ENCODE peak calls at places on chromosome 18, in six cellular contexts. One of them, this sample, is unnamed.

GRCh38 chr18:63182247-63182771 is 137.3 kb downstream of the BCL2 start:
- DNase-seq in breast epithelium: no peak
- DNase-seq in ovary: no peak
- DNase-seq in GM23248: no peak
- DNase-seq in kidney epithelial cell: no peak
- DNase-seq in small intestine: peak
- DNase-seq in this sample: no peak

GRCh38 chr18:38353149-38353548 is 787.6 kb upstream of the CELF4 start:
- DNase-seq in breast epithelium: no peak
- DNase-seq in ovary: no peak
- DNase-seq in GM23248: no peak
- DNase-seq in kidney epithelial cell: no peak
- DNase-seq in small intestine: no peak
- DNase-seq in this sample: no peak

GRCh38 chr18:23966909-23967308 is 47.6 kb upstream of the TTC39C start:
- DNase-seq in breast epithelium: no peak
- DNase-seq in ovary: no peak
- DNase-seq in GM23248: no peak
- DNase-seq in kidney epithelial cell: no peak
- DNase-seq in small intestine: peak
- DNase-seq in this sample: no peak

GRCh38 chr18:12283256-12283655 is 24.8 kb upstream of the TUBB6 start:
- DNase-seq in breast epithelium: no peak
- DNase-seq in ovary: no peak
- DNase-seq in GM23248: peak
- DNase-seq in kidney epithelial cell: no peak
- DNase-seq in small intestine: no peak
- DNase-seq in this sample: peak

GRCh38 chr18:34600118-34600517 is 110.0 kb upstream of the DTNA start:
- DNase-seq in breast epithelium: no peak
- DNase-seq in ovary: no peak
- DNase-seq in GM23248: peak
- DNase-seq in kidney epithelial cell: no peak
- DNase-seq in small intestine: no peak
- DNase-seq in this sample: no peak

GRCh38 chr18:74459877-74460276 is 2.8 kb upstream of the DIPK1C start:
- DNase-seq in breast epithelium: no peak
- DNase-seq in ovary: no peak
- DNase-seq in GM23248: peak
- DNase-seq in kidney epithelial cell: no peak
- DNase-seq in small intestine: no peak
- DNase-seq in this sample: no peak

GRCh38 chr18:75418293-75418692 is 9.2 kb downstream of the SMIM21 start:
- DNase-seq in breast epithelium: no peak
- DNase-seq in ovary: no peak
- DNase-seq in GM23248: no peak
- DNase-seq in kidney epithelial cell: no peak
- DNase-seq in small intestine: no peak
- DNase-seq in this sample: no peak

GRCh38 chr18:13259701-13260100 is 41.1 kb downstream of the LDLRAD4 start:
- DNase-seq in breast epithelium: no peak
- DNase-seq in ovary: no peak
- DNase-seq in GM23248: no peak
- DNase-seq in kidney epithelial cell: no peak
- DNase-seq in small intestine: no peak
- DNase-seq in this sample: no peak

GRCh38 chr18:25223899-25224607 is 127.9 kb downstream of the ZNF521 start:
- DNase-seq in breast epithelium: no peak
- DNase-seq in ovary: no peak
- DNase-seq in GM23248: peak
- DNase-seq in kidney epithelial cell: no peak
- DNase-seq in small intestine: no peak
- DNase-seq in this sample: no peak

GRCh38 chr18:9736942-9737813 is 29.1 kb downstream of the RAB31 start:
- DNase-seq in breast epithelium: no peak
- DNase-seq in ovary: no peak
- DNase-seq in GM23248: peak
- DNase-seq in kidney epithelial cell: peak
- DNase-seq in small intestine: peak
- DNase-seq in this sample: no peak

GRCh38 chr18:31204169-31204568 is 41.5 kb upstream of the DSC1 start:
- DNase-seq in breast epithelium: no peak
- DNase-seq in ovary: no peak
- DNase-seq in GM23248: no peak
- DNase-seq in kidney epithelial cell: no peak
- DNase-seq in small intestine: no peak
- DNase-seq in this sample: no peak

GRCh38 chr18:5842653-5843052 is 52.7 kb downstream of the TMEM200C start:
- DNase-seq in breast epithelium: no peak
- DNase-seq in ovary: no peak
- DNase-seq in GM23248: no peak
- DNase-seq in kidney epithelial cell: no peak
- DNase-seq in small intestine: peak
- DNase-seq in this sample: no peak

GRCh38 chr18:33210575-33211189 is 229.8 kb downstream of the CCDC178 start:
- DNase-seq in breast epithelium: no peak
- DNase-seq in ovary: no peak
- DNase-seq in GM23248: peak
- DNase-seq in kidney epithelial cell: no peak
- DNase-seq in small intestine: peak
- DNase-seq in this sample: peak

GRCh38 chr18:334575-335132 is 66.8 kb upstream of the THOC1 start:
- DNase-seq in breast epithelium: no peak
- DNase-seq in ovary: no peak
- DNase-seq in GM23248: no peak
- DNase-seq in kidney epithelial cell: no peak
- DNase-seq in small intestine: no peak
- DNase-seq in this sample: no peak

GRCh38 chr18:20971886-20972267 is 139.7 kb downstream of the ROCK1 start:
- DNase-seq in breast epithelium: no peak
- DNase-seq in ovary: no peak
- DNase-seq in GM23248: peak
- DNase-seq in kidney epithelial cell: no peak
- DNase-seq in small intestine: peak
- DNase-seq in this sample: peak

GRCh38 chr18:59268127-59268721 is 5.0 kb downstream of the RAX start:
- DNase-seq in breast epithelium: no peak
- DNase-seq in ovary: no peak
- DNase-seq in GM23248: no peak
- DNase-seq in kidney epithelial cell: no peak
- DNase-seq in small intestine: no peak
- DNase-seq in this sample: no peak
- H3K4me3 ChIP-seq in breast epithelium: no peak
- H3K4me3 ChIP-seq in ovary: no peak
- H3K4me3 ChIP-seq in GM23248: no peak
- H3K4me3 ChIP-seq in kidney epithelial cell: no peak
- H3K4me3 ChIP-seq in small intestine: no peak
- H3K4me3 ChIP-seq in this sample: no peak

GRCh38 chr18:2572892-2573291 is 1.5 kb downstream of the NDC80 start:
- DNase-seq in breast epithelium: no peak
- DNase-seq in ovary: no peak
- DNase-seq in GM23248: peak
- DNase-seq in kidney epithelial cell: no peak
- DNase-seq in small intestine: no peak
- DNase-seq in this sample: no peak

GRCh38 chr18:2570772-2571199 is 519 bp downstream of the METTL4 start:
- DNase-seq in breast epithelium: peak
- DNase-seq in ovary: peak
- DNase-seq in GM23248: peak
- DNase-seq in kidney epithelial cell: no peak
- DNase-seq in small intestine: peak
- DNase-seq in this sample: peak

GRCh38 chr18:2572144-2572682 is 856 bp downstream of the NDC80 start:
- DNase-seq in breast epithelium: no peak
- DNase-seq in ovary: no peak
- DNase-seq in GM23248: peak
- DNase-seq in kidney epithelial cell: no peak
- DNase-seq in small intestine: no peak
- DNase-seq in this sample: peak

GRCh38 chr18:2571200-2572143 is at the start of the genes METTL4 and NDC80:
- DNase-seq in breast epithelium: peak
- DNase-seq in ovary: peak
- DNase-seq in GM23248: peak
- DNase-seq in kidney epithelial cell: peak
- DNase-seq in small intestine: peak
- DNase-seq in this sample: peak

GRCh38 chr18:2573408-2573807 is 2.1 kb downstream of the NDC80 start:
- DNase-seq in breast epithelium: no peak
- DNase-seq in ovary: no peak
- DNase-seq in GM23248: peak
- DNase-seq in kidney epithelial cell: no peak
- DNase-seq in small intestine: no peak
- DNase-seq in this sample: no peak
- H3K4me3 ChIP-seq in breast epithelium: no peak
- H3K4me3 ChIP-seq in ovary: no peak
- H3K4me3 ChIP-seq in GM23248: peak
- H3K4me3 ChIP-seq in kidney epithelial cell: peak
- H3K4me3 ChIP-seq in small intestine: no peak
- H3K4me3 ChIP-seq in this sample: no peak

DNA sequence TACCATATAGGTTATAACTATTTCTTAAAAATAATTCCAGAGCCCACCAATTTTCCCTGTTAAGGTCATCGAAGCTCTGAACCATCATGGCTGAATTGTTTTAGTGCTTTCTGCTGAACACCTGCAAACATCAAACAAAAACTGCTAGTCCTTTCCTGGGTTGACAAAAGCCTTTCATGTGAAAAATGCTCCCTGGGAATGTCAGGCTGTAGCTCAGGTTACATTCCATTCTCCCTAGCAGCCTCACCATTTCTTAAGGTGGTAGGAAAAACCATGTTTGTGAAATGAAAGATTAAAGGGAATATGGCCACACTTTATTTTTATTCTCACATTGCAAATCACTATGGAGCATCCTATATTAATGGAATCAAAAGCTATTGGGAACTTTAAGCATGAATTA is 5.7 kb downstream of the TCF4 start:
- DNase-seq in breast epithelium: no peak
- DNase-seq in ovary: no peak
- DNase-seq in GM23248: no peak
- DNase-seq in kidney epithelial cell: peak
- DNase-seq in small intestine: no peak
- DNase-seq in this sample: no peak
- H3K4me3 ChIP-seq in breast epithelium: no peak
- H3K4me3 ChIP-seq in ovary: no peak
- H3K4me3 ChIP-seq in GM23248: no peak
- H3K4me3 ChIP-seq in kidney epithelial cell: no peak
- H3K4me3 ChIP-seq in small intestine: no peak
- H3K4me3 ChIP-seq in this sample: no peak

GRCh38 chr18:26545737-26546136 is 2.6 kb downstream of the KCTD1 start:
- DNase-seq in breast epithelium: no peak
- DNase-seq in ovary: no peak
- DNase-seq in GM23248: no peak
- DNase-seq in kidney epithelial cell: no peak
- DNase-seq in small intestine: no peak
- DNase-seq in this sample: no peak
- H3K4me3 ChIP-seq in breast epithelium: peak
- H3K4me3 ChIP-seq in ovary: no peak
- H3K4me3 ChIP-seq in GM23248: peak
- H3K4me3 ChIP-seq in kidney epithelial cell: peak
- H3K4me3 ChIP-seq in small intestine: no peak
- H3K4me3 ChIP-seq in this sample: peak

This sample was measured in Jurkat, Clone E6-1.